ENCODE peak calls at places on chromosomes 12 and 14, in six cellular contexts. A is GM12891, J is HepG2, Z is GM12878, T is H1, M is K562. D is an unnamed sample.

GRCh38 chr12:75308279-75308678 is 21.8 kb downstream of the CAPS2 start:
- DNase-seq in A (no peak), J (no peak), Z (no peak), T (no peak), M (no peak), D (no peak)

GRCh38 chr12:91603060-91603459 is 420.4 kb upstream of the DCN start:
- DNase-seq in A (no peak), J (no peak), Z (no peak), T (no peak), M (no peak), D (no peak)

GRCh38 chr12:31722580-31722979 is 6.2 kb downstream of the AMN1 start:
- DNase-seq in A (no peak), J (no peak), Z (no peak), T (no peak), M (no peak), D (no peak)

GRCh38 chr14:89855961-89856360 is 98.6 kb downstream of the EFCAB11 start:
- DNase-seq in A (no peak), J (no peak), Z (no peak), T (no peak), M (no peak), D (no peak)

GRCh38 chr14:91363776-91364523 is 53.7 kb downstream of the CCDC88C start:
- DNase-seq in A (peak; percentile 77), J (no peak), Z (peak; percentile 89), T (no peak), M (no peak), D (peak; percentile 80)

GRCh38 chr12:19529933-19530630 is 90.8 kb downstream of the AEBP2 start:
- DNase-seq in A (no peak), J (no peak), Z (no peak), T (no peak), M (no peak), D (no peak)

GRCh38 chr14:50897658-50898175 is 25.9 kb downstream of the ABHD12B start:
- DNase-seq in A (no peak), J (no peak), Z (no peak), T (no peak), M (no peak), D (no peak)

GRCh38 chr14:94897092-94897491 is 127.2 kb upstream of the GSC start:
- DNase-seq in A (no peak), J (no peak), Z (no peak), T (no peak), M (no peak), D (no peak)

GRCh38 chr14:39102969-39103957 is at the start of gene SEC23A:
- DNase-seq in A (peak; percentile 77), J (peak; percentile 99), Z (no peak), T (peak; percentile 92), M (peak; percentile 75), D (peak; percentile 79)

GRCh38 chr12:78797201-78797931 is 67.2 kb upstream of the SYT1 start:
- DNase-seq in A (no peak), J (no peak), Z (no peak), T (no peak), M (no peak), D (no peak)

GRCh38 chr12:98421336-98421735 is 94.1 kb upstream of the TMPO start:
- DNase-seq in A (no peak), J (no peak), Z (no peak), T (no peak), M (no peak), D (no peak)

GRCh38 chr12:32047357-32047828 is 59.3 kb upstream of the BICD1 start:
- DNase-seq in A (no peak), J (no peak), Z (no peak), T (no peak), M (peak; percentile 91), D (no peak)

GRCh38 chr12:91574391-91574790 is 391.8 kb upstream of the DCN start:
- DNase-seq in A (no peak), J (no peak), Z (no peak), T (no peak), M (no peak), D (no peak)

GRCh38 chr12:25615119-25615518 is 62.0 kb upstream of the LMNTD1 start:
- DNase-seq in A (no peak), J (no peak), Z (no peak), T (no peak), M (peak; percentile 62), D (no peak)

GRCh38 chr12:121238604-121239334 is 28.8 kb downstream of the P2RX4 start:
- DNase-seq in A (no peak), J (no peak), Z (no peak), T (no peak), M (no peak), D (no peak)

GRCh38 chr14:22839159-22839779 is 2.9 kb downstream of the MMP14 start:
- DNase-seq in A (no peak), J (no peak), Z (no peak), T (no peak), M (no peak), D (no peak)

GRCh38 chr12:89884917-89885316 is 176.3 kb upstream of the ATP2B1 start:
- DNase-seq in A (no peak), J (no peak), Z (no peak), T (no peak), M (no peak), D (no peak)

GRCh38 chr14:61064210-61064609 is 83.2 kb downstream of the SLC38A6 start:
- DNase-seq in A (no peak), J (no peak), Z (no peak), T (no peak), M (peak; percentile 2), D (no peak)

DNA sequence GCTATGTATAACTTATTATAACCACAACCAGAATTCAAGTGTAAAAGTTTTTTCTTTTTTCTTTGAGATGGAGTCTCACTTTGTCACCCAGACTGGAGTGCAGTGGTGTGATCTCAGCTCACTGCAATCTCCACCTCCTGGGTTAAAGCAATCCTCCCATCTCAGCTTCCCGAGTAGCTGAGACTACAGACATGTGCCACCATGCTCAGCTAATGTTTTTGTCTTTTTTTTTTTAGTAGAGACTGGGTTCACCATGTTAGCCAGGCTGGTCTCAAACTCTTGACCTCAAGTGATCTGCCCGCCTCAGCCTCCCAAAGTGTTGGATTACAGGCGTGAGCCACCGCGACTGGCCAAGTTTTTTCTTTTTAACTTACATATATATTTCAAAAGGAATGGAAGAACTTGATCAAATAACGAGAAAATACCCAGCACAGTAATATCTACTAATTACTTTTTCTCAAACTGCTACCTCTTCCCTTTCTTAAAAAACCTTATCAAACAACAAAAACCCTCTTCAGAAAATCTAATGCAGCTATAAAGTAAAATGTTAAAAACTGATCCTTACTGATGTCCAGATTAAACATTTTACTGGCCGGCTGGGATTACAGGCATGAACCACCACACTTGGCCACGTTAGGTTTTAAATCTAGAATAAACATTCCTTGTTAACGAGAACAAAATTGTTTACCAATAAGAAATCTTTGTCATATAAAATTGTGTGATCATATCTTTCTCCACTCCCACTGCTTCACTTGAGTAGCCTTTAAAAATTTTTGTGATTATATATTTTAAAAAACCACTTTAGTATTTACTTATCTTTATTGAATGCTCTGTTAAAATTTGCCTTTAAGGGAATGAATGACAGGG is 41.3 kb upstream of the WDR89 start:
- DNase-seq in A (no peak), J (no peak), Z (no peak), T (no peak), M (no peak), D (no peak)
- TF ChIP-seq POLR2A in A (no peak), J (no peak), Z (no peak), T (no peak), M (no peak), D (no peak)

GRCh38 chr14:24892730-24893059 is 157.3 kb downstream of the STXBP6 start:
- DNase-seq in A (no peak), J (peak; percentile 58), Z (no peak), T (no peak), M (no peak), D (no peak)
- TF ChIP-seq TAF1 in A (no peak), J (no peak), Z (no peak), T (no peak), M (no peak), D (no peak)

DNA sequence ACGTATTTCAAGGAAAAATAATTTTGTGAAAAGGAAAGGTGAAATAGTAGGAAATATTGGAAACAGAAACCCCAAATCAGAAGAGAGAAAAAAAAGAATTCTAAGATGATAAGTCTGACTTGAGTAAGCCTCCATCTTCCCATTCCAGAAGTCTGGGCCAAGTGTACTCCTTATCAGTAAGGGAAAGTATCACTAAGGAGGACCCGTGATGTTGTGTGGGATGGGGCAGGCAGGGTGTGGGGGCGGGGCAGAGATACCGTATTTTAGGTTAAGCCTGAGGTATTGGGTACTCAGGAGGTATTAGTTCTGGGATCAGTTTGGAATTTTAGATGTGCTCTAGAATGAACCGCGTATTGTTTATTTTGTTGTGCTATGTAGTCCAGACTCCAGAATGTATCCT is 33.8 kb upstream of the PSMA6 start:
- DNase-seq in A (no peak), J (no peak), Z (no peak), T (no peak), M (peak; percentile 62), D (no peak)
- TF ChIP-seq POLR2A in A (no peak), J (no peak), Z (no peak), T (no peak), M (no peak), D (no peak)

GRCh38 chr12:64120568-64120967 is 101.5 kb downstream of the KICS2 start:
- DNase-seq in A (no peak), J (no peak), Z (no peak), T (no peak), M (no peak), D (no peak)
- TF ChIP-seq TAF1 in A (no peak), J (no peak), Z (no peak), T (no peak), M (no peak), D (no peak)

GRCh38 chr12:69024413-69024812 is 91.4 kb upstream of the CPM start:
- DNase-seq in A (no peak), J (no peak), Z (no peak), T (no peak), M (no peak), D (no peak)
- TF ChIP-seq POLR2A in A (no peak), J (no peak), Z (no peak), T (no peak), M (no peak), D (no peak)

DNA sequence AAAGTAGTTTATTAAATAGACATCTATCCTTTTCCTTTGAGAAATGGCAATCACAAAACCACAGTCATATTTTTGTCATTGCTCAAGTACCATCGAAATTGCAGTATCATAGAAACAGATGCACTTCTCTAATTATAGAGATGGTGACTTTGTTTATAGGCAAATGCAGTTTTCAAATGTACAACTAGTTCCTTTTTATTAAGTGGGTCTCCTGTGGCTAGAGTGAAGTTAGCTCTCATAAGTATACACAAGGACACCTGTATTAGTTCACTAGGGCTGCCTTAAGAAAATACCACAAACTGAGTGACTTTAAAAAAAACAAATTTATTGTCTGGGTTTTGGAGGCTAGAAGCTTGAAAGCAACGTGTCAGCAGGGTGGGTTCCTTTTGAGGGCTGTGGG is 62.8 kb downstream of the OTOGL start:
- DNase-seq in A (no peak), J (no peak), Z (no peak), T (no peak), M (no peak), D (no peak)
- TF ChIP-seq TAF1 in A (no peak), J (no peak), Z (no peak), T (no peak), M (no peak), D (no peak)

D was measured in GM12892.